ENCODE peak calls at places on chromosomes 1 and 21, in nine cellular contexts. F, C, Q, U, X, R, V, W and I are unnamed samples.

GRCh38 chr1:152543808-152544207 is 22.8 kb downstream of the LCE3E start:
- DNase-seq in X (no peak), V (peak), F (no peak), Q (no peak), W (no peak), C (no peak), U (no peak), R (no peak), I (no peak)

GRCh38 chr1:112527266-112528010 is 18.7 kb downstream of the WNT2B start:
- DNase-seq in U (no peak), W (peak), F (no peak), X (no peak), V (peak), R (no peak), Q (no peak), C (no peak), I (no peak)

GRCh38 chr21:45502600-45502999 is 39.6 kb downstream of the SLC19A1 start:
- DNase-seq in V (no peak), R (no peak), U (peak), C (no peak), F (peak), W (no peak), X (no peak), Q (no peak), I (no peak)

GRCh38 chr1:32215629-32216505 is 6.3 kb downstream of the TMEM234 start:
- DNase-seq in C (peak), X (peak), R (peak), F (no peak), W (peak), V (peak), U (peak), Q (peak), I (no peak)

GRCh38 chr1:200042119-200042436 is 14.6 kb downstream of the NR5A2 start:
- DNase-seq in W (no peak), R (no peak), Q (no peak), F (no peak), U (no peak), C (no peak), V (peak), X (no peak), I (no peak)

GRCh38 chr1:221030121-221030649 is 150.9 kb downstream of the HLX start:
- DNase-seq in R (no peak), V (no peak), C (no peak), X (no peak), U (no peak), W (no peak), Q (no peak), F (no peak), I (no peak)

GRCh38 chr1:72282690-72283203 is 408 bp upstream of the NEGR1 start:
- DNase-seq in U (peak), Q (peak), V (peak), R (peak), F (peak), X (peak), C (no peak), W (peak), I (peak)

GRCh38 chr1:98468111-98468717 is 193.3 kb upstream of the SNX7 start:
- DNase-seq in Q (peak), C (no peak), F (no peak), R (peak), U (no peak), X (peak), W (peak), V (peak), I (peak)

GRCh38 chr1:57162607-57163235 is 196.9 kb upstream of the C8B start:
- DNase-seq in V (no peak), Q (no peak), C (no peak), F (no peak), X (no peak), W (no peak), U (no peak), R (no peak), I (no peak)

GRCh38 chr1:7117599-7118281 is 332.5 kb downstream of the CAMTA1 start:
- DNase-seq in R (no peak), W (peak), X (no peak), V (peak), Q (peak), C (no peak), F (no peak), U (no peak), I (peak)

GRCh38 chr1:232963366-232963765 is 13.0 kb downstream of the NTPCR start:
- DNase-seq in U (no peak), X (peak), W (no peak), C (no peak), R (no peak), V (no peak), F (no peak), Q (no peak), I (no peak)

GRCh38 chr1:63264161-63264560 is 58.2 kb upstream of the FOXD3 start:
- DNase-seq in R (no peak), C (no peak), W (no peak), V (peak), U (no peak), X (no peak), Q (no peak), F (no peak), I (no peak)

GRCh38 chr1:85560305-85560704 is 20.3 kb upstream of the CCN1 start:
- DNase-seq in V (no peak), R (no peak), Q (no peak), U (no peak), X (no peak), F (no peak), W (no peak), C (no peak), I (no peak)

GRCh38 chr1:156814571-156815260 is 1.9 kb downstream of the SH2D2A start:
- DNase-seq in V (no peak), Q (no peak), R (no peak), U (no peak), C (peak), X (no peak), F (no peak), W (no peak), I (no peak)

GRCh38 chr1:166489670-166490436 is 323.1 kb upstream of the FAM78B start:
- DNase-seq in U (peak), Q (no peak), X (peak), F (no peak), W (no peak), V (no peak), R (no peak), C (peak), I (no peak)

GRCh38 chr1:207908112-207908734 is 2.7 kb downstream of the CD34 start:
- DNase-seq in V (no peak), Q (no peak), W (no peak), C (no peak), X (no peak), F (no peak), R (no peak), U (peak), I (no peak)

GRCh38 chr1:157141212-157141855 is 3.1 kb upstream of the ETV3 start:
- DNase-seq in U (no peak), V (no peak), W (no peak), C (no peak), X (no peak), R (no peak), Q (no peak), F (no peak), I (no peak)

GRCh38 chr1:210728437-210729149 is 399.9 kb downstream of the HHAT start:
- DNase-seq in U (no peak), R (peak), Q (no peak), X (no peak), F (no peak), W (no peak), V (no peak), C (no peak), I (no peak)

GRCh38 chr1:92486251-92487077 is at the start of gene GFI1:
- DNase-seq in Q (peak), F (no peak), R (no peak), U (peak), V (peak), X (no peak), C (peak), W (no peak), I (no peak)